ENCODE peak calls at places on chromosomes 11 and 22, in six cellular contexts. One of them, this sample, is unnamed.

GRCh38 chr11:37830532-37830931 is 1232.5 kb upstream of the RAG2 start:
- DNase-seq in A549: no peak
- DNase-seq in AG08395: no peak
- DNase-seq in natural killer cell: no peak
- DNase-seq in thoracic aorta: no peak
- DNase-seq in dorsolateral prefrontal cortex: no peak
- DNase-seq in this sample: no peak

GRCh38 chr11:7906481-7906880 is 24.6 kb downstream of the OR10A6 start:
- DNase-seq in dorsolateral prefrontal cortex: no peak
- DNase-seq in AG08395: no peak
- DNase-seq in thoracic aorta: no peak
- DNase-seq in natural killer cell: no peak
- DNase-seq in A549: no peak
- DNase-seq in this sample: no peak

GRCh38 chr11:69060005-69060404 is 11.3 kb downstream of the TPCN2 start:
- DNase-seq in AG08395: no peak
- DNase-seq in dorsolateral prefrontal cortex: no peak
- DNase-seq in thoracic aorta: no peak
- DNase-seq in natural killer cell: no peak
- DNase-seq in A549: no peak
- DNase-seq in this sample: no peak

GRCh38 chr11:46947399-46948077 is 11.0 kb downstream of the CSTPP1 start:
- DNase-seq in natural killer cell: no peak
- DNase-seq in thoracic aorta: no peak
- DNase-seq in AG08395: no peak
- DNase-seq in dorsolateral prefrontal cortex: no peak
- DNase-seq in A549: no peak
- DNase-seq in this sample: no peak

GRCh38 chr11:45500457-45500856 is 165.0 kb downstream of the CHST1 start:
- DNase-seq in AG08395: no peak
- DNase-seq in natural killer cell: no peak
- DNase-seq in A549: no peak
- DNase-seq in thoracic aorta: no peak
- DNase-seq in dorsolateral prefrontal cortex: no peak
- DNase-seq in this sample: no peak

GRCh38 chr11:62343822-62344609 is 6.8 kb downstream of the ASRGL1 start:
- DNase-seq in dorsolateral prefrontal cortex: no peak
- DNase-seq in AG08395: no peak
- DNase-seq in thoracic aorta: no peak
- DNase-seq in A549: no peak
- DNase-seq in natural killer cell: no peak
- DNase-seq in this sample: no peak

GRCh38 chr11:95512682-95513081 is 276.9 kb downstream of the FAM76B start:
- DNase-seq in dorsolateral prefrontal cortex: peak
- DNase-seq in A549: peak
- DNase-seq in thoracic aorta: no peak
- DNase-seq in AG08395: peak
- DNase-seq in natural killer cell: no peak
- DNase-seq in this sample: peak

GRCh38 chr11:111186308-111186967 is 59.1 kb upstream of the POU2AF2 start:
- DNase-seq in thoracic aorta: no peak
- DNase-seq in dorsolateral prefrontal cortex: no peak
- DNase-seq in A549: no peak
- DNase-seq in natural killer cell: no peak
- DNase-seq in AG08395: no peak
- DNase-seq in this sample: no peak

GRCh38 chr11:12577746-12578644 is 96.2 kb upstream of the TEAD1 start:
- DNase-seq in A549: peak
- DNase-seq in dorsolateral prefrontal cortex: no peak
- DNase-seq in natural killer cell: no peak
- DNase-seq in thoracic aorta: no peak
- DNase-seq in AG08395: no peak
- DNase-seq in this sample: no peak

GRCh38 chr22:47123827-47124442 is 361.5 kb downstream of the TBC1D22A start:
- DNase-seq in A549: no peak
- DNase-seq in AG08395: no peak
- DNase-seq in dorsolateral prefrontal cortex: no peak
- DNase-seq in thoracic aorta: no peak
- DNase-seq in natural killer cell: no peak
- DNase-seq in this sample: no peak

GRCh38 chr11:128483211-128483788 is 104.1 kb downstream of the ETS1 start:
- DNase-seq in thoracic aorta: no peak
- DNase-seq in dorsolateral prefrontal cortex: no peak
- DNase-seq in natural killer cell: no peak
- DNase-seq in AG08395: no peak
- DNase-seq in A549: no peak
- DNase-seq in this sample: no peak

GRCh38 chr11:126265801-126266200 is 2.9 kb downstream of the SRPRA start:
- DNase-seq in AG08395: no peak
- DNase-seq in A549: peak
- DNase-seq in thoracic aorta: no peak
- DNase-seq in natural killer cell: no peak
- DNase-seq in dorsolateral prefrontal cortex: no peak
- DNase-seq in this sample: no peak